ENCODE peak calls at places on chromosome 10, in nine cellular contexts. R is stomach, L is suprapubic skin, E is HCT116, X is HepG2, A is sigmoid colon, Z is upper lobe of left lung, U is transverse colon, V is K562. J is an unnamed sample.
A peak's percentile ranks its signal among the peaks of the same experiment; 100 is the strongest.

GRCh38 chr10:129863231-129863663 is 100.8 kb downstream of the EBF3 start:
- DNase-seq in R (no peak), L (no peak), E (no peak), X (no peak), A (peak; percentile 46), Z (peak; percentile 74), U (no peak), V (no peak), J (no peak)

GRCh38 chr10:786666-787512 is 97.4 kb upstream of the DIP2C start:
- DNase-seq in R (peak; percentile 24), L (no peak), E (no peak), X (no peak), A (peak; percentile 53), Z (peak; percentile 77), U (no peak), V (no peak), J (no peak)

GRCh38 chr10:113108180-113108835 is 158.3 kb downstream of the TCF7L2 start:
- DNase-seq in R (no peak), L (no peak), E (no peak), X (no peak), A (no peak), Z (peak; percentile 84), U (no peak), V (peak; percentile 48), J (no peak)

GRCh38 chr10:101237080-101237817 is 8.0 kb upstream of the LBX1 start:
- DNase-seq in R (no peak), L (no peak), E (no peak), X (no peak), A (no peak), Z (no peak), U (no peak), V (no peak), J (no peak)

GRCh38 chr10:114995468-114995867 is 57.5 kb downstream of the TRUB1 start:
- DNase-seq in R (no peak), L (no peak), E (no peak), X (no peak), A (no peak), Z (no peak), U (no peak), V (no peak), J (no peak)

GRCh38 chr10:113322843-113323242 is 230.0 kb upstream of the HABP2 start:
- DNase-seq in R (no peak), L (no peak), E (no peak), X (no peak), A (no peak), Z (no peak), U (peak; percentile 12), V (no peak), J (no peak)

GRCh38 chr10:90742189-90742588 is 115.7 kb downstream of the HTR7 start:
- DNase-seq in R (no peak), L (no peak), E (peak; percentile 16), X (no peak), A (no peak), Z (no peak), U (no peak), V (no peak), J (no peak)

GRCh38 chr10:131751827-131752775 is 148.7 kb upstream of the PPP2R2D start:
- DNase-seq in R (no peak), L (no peak), E (no peak), X (no peak), A (no peak), Z (no peak), U (no peak), V (no peak), J (no peak)

GRCh38 chr10:76310681-76311080 is 879.3 kb downstream of the LRMDA start:
- DNase-seq in R (no peak), L (no peak), E (no peak), X (no peak), A (no peak), Z (no peak), U (no peak), V (no peak), J (no peak)

GRCh38 chr10:95500649-95501048 is 60.5 kb downstream of the SORBS1 start:
- DNase-seq in R (no peak), L (no peak), E (no peak), X (no peak), A (no peak), Z (no peak), U (no peak), V (no peak), J (no peak)

GRCh38 chr10:127196227-127196954 is at the start of gene INSYN2A:
- DNase-seq in R (no peak), L (no peak), E (no peak), X (no peak), A (no peak), Z (peak; percentile 83), U (peak; percentile 27), V (no peak), J (no peak)

GRCh38 chr10:122333037-122333436 is 41.5 kb upstream of the PLEKHA1 start:
- DNase-seq in R (no peak), L (no peak), E (no peak), X (no peak), A (no peak), Z (no peak), U (no peak), V (no peak), J (no peak)

DNA sequence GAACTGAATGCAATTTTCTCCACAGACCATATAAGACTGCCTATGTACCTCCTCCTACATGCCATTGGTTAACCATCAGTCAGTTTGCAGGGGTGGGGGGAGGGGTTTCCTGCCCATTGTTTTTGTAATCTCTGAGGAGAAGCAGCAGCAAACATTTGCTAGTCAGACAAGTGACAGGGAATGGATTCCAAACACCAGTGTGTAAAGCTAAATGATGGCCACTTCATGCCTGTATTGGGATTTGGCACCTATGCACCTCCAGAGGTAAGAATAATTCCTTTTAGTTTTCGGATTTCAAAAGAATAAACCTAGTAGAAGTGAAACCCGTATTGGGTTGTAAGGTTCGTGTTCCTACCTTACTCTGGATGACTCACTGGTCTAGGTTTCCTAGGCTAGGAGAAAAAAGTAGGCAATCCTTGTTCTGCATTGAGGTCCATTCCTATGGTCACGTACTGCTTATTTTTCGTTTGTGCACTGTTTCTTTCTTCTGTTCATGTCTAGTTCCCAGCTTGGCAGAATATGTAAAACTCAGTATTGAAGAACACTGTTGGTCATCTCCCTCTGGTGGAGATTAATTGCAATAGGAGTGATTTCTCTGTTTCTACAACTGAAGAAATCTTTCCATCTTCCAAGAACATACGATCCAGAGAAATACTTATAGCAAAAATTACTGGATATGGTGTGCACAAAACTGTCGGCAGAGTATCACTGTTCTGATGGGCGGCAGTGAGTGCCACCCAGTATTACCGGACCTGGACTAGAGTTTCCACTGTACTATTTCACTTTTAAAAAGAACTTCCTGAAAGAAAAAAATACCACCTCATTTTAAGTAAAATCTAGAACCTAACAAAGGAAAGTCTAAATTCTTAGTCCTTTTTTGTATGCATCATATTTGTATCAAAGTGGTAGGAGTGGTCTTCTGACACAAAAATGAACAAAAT is at the start of gene AKR1C3:
- DNase-seq in R (no peak), L (no peak), E (peak; percentile 51), X (peak; percentile 78), A (no peak), Z (no peak), U (no peak), V (peak; percentile 62), J (no peak)
- TF ChIP-seq POLR2AphosphoS5 in R (no peak), L (no peak), E (no peak), X (peak; percentile 94), A (peak; percentile 31), Z (no peak), U (peak; percentile 67), V (no peak), J (no peak)

DNA sequence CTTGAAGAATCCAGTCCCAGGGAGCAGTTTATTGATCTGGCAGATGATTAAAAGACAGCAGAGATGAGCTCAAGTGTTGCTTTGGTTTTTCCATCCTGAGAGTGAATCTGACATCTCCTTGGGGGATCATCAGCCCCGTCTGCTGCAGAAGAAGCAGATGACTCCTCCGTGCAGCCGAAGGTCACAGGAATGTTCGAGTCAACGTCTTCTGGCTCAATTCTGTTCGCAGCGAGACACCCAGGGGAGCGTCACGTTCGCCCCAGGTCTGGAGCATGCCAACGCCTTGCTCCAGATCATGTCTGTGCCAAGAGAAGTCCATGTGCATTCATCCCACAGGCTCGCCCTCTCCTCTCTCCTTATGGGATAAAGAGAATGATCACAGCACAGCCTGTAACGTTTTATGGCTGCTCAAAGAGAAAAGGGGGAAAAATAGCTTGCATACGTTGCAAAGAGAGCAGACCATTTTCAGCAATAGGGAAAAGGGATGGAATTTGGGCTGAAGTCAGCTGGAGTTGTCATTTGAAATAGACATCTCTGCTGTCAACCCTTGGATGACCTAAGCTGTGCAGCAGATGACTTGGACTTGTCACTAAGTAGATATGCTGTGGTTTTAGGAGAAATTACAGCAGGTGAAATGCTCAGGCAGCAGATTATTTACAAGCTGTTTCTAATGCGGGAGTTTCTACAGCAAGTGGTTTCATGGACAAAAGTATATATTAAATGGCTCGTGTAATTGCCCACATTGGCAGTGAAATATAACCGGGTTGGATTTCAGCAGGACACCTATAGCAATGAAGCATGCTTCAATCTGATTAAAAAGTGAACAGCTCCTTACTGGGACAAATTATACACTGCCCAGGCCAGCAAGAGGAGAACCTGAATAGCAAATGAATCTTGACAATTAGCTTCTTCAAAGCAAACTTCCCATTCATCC is 35.5 kb upstream of the LYZL1 start:
- DNase-seq in R (no peak), L (no peak), E (no peak), X (no peak), A (no peak), Z (no peak), U (no peak), V (no peak), J (no peak)
- TF ChIP-seq POLR2A in R (no peak), L (no peak), E (no peak), X (no peak), A (no peak), Z (no peak), U (no peak), V (no peak), J (no peak)

GRCh38 chr10:117201826-117202225 is 4.5 kb downstream of the KCNK18 start:
- DNase-seq in R (no peak), L (no peak), E (no peak), X (no peak), A (no peak), Z (no peak), U (no peak), V (no peak), J (no peak)
- TF ChIP-seq POLR2AphosphoS5 in R (no peak), L (no peak), E (no peak), X (no peak), A (no peak), Z (no peak), U (no peak), V (no peak), J (no peak)

DNA sequence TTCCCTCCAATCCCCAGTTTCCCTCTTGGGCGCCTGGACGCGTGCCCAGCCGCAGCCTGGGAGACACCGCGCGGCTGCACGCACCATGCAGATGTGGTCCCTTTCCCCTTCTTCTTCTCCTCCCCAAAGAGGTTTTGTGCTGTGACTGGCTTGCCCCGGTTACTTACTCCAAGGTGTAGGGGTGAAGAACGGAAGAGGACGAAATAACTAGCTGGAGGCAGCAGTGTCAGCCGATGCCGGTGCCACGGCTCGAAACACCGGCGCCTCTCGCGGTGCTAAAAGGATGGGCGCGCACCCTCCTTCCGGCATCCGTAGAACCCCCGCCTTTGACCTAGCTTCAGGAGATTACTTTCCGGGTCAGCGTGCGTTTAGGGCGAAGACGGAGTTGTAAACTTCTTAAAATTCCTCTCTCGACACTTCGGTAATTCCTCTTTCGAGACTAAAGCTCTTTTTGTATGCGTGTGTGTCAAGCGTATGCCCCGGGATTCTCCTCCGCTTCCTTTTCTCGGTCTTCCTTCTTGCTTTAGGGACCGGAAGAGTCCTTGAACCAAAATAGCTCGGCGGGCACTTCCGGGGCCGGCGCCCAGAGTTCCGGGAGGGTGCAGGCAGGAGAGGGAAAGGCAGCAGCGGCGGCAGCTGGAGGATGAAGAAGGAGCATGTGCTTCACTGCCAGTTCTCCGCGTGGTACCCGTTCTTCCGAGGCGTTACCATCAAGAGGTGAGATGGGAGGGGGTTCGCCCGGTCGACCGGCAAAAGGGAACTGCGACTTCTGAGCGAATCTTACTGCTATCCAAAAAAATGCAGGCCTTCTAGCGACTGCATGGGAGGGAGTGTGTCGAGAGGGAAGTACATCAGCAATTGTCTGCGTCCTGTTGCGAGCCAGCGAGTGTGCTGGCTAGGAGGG is at the start of the genes CDC123 and NUDT5:
- DNase-seq in R (peak; percentile 86), L (peak; percentile 91), E (peak; percentile 82), X (peak; percentile 81), A (peak; percentile 93), Z (peak; percentile 95), U (peak; percentile 89), V (peak; percentile 91), J (peak; percentile 95)
- TF ChIP-seq POLR2A in R (no peak), L (no peak), E (peak; percentile 73), X (peak; percentile 73), A (no peak), Z (peak; percentile 46), U (peak; percentile 63), V (peak; percentile 90), J (peak; percentile 12)